ENCODE peak calls at places on chromosome X, in five cellular contexts. N, Y, X, V and A are unnamed samples. For H3K36me3, the result is how much of the 10 kb centered on the place peaks cover.

GRCh38 chrX:104135677-104136076 is 21.1 kb downstream of the SLC25A53 start:
- DNase-seq in N (no peak), Y (no peak), X (no peak), V (no peak), A (no peak)

GRCh38 chrX:68935362-68935761 is 106.5 kb downstream of the EFNB1 start:
- DNase-seq in N (no peak), Y (no peak), X (no peak), V (no peak), A (no peak)

GRCh38 chrX:11781734-11782370 is 23.8 kb downstream of the MSL3 start:
- DNase-seq in N (no peak), Y (no peak), X (no peak), V (no peak), A (no peak)

GRCh38 chrX:70969635-70970481 is 39.0 kb upstream of the SLC7A3 start:
- DNase-seq in N (no peak), Y (no peak), X (no peak), V (no peak), A (no peak)

GRCh38 chrX:134634691-134635090 is 23.6 kb downstream of the PLAC1 start:
- DNase-seq in N (no peak), Y (no peak), X (no peak), V (peak), A (no peak)

GRCh38 chrX:10203617-10204016 is 46.8 kb downstream of the CLCN4 start:
- DNase-seq in N (no peak), Y (no peak), X (no peak), V (no peak), A (no peak)

GRCh38 chrX:9825129-9825865 is 39.1 kb downstream of the SHROOM2 start:
- DNase-seq in N (no peak), Y (no peak), X (no peak), V (peak), A (no peak)

GRCh38 chrX:136176399-136176825 is 29.1 kb downstream of the FHL1 start:
- DNase-seq in N (no peak), Y (no peak), X (peak), V (peak), A (no peak)

GRCh38 chrX:54639346-54640102 is 109.5 kb downstream of the GNL3L start:
- DNase-seq in N (peak), Y (peak), X (peak), V (peak), A (peak)

GRCh38 chrX:110284159-110284558 is 33.7 kb downstream of the AMMECR1 start:
- DNase-seq in N (no peak), Y (no peak), X (no peak), V (peak), A (no peak)

GRCh38 chrX:17788439-17788838 is 51.1 kb downstream of the SCML1 start:
- DNase-seq in N (peak), Y (peak), X (no peak), V (peak), A (no peak)

GRCh38 chrX:54530358-54530900 is 410 bp downstream of the GNL3L start:
- DNase-seq in N (no peak), Y (no peak), X (no peak), V (no peak), A (no peak)

GRCh38 chrX:80808160-80808735 is 1.4 kb downstream of the BRWD3 start:
- DNase-seq in N (peak), Y (peak), X (peak), V (peak), A (peak)

GRCh38 chrX:83008415-83008814 is 499.7 kb upstream of the POU3F4 start:
- DNase-seq in N (no peak), Y (no peak), X (no peak), V (no peak), A (no peak)

GRCh38 chrX:34978171-34978570 is 35.6 kb downstream of the FAM47B start:
- DNase-seq in N (no peak), Y (no peak), X (no peak), V (no peak), A (no peak)

GRCh38 chrX:71859637-71860036 is 51.0 kb upstream of the NHSL2 start:
- DNase-seq in N (no peak), Y (no peak), X (no peak), V (peak), A (no peak)

GRCh38 chrX:67780694-67781109 is 236.9 kb downstream of the AR start:
- DNase-seq in N (peak), Y (peak), X (peak), V (peak), A (peak)

GRCh38 chrX:21745756-21746155 is 12.2 kb downstream of the SMPX start:
- DNase-seq in N (no peak), Y (no peak), X (peak), V (peak), A (no peak)

GRCh38 chrX:69277961-69278795 is 112.9 kb upstream of the PJA1 start:
- DNase-seq in N (no peak), Y (no peak), X (no peak), V (no peak), A (no peak)

GRCh38 chrX:16786791-16787735 is 797 bp downstream of the TXLNG start:
- DNase-seq in N (peak), Y (peak), X (no peak), V (peak), A (no peak)

GRCh38 chrX:71652405-71652804 is 14.9 kb upstream of the LOC101059915 start:
- DNase-seq in N (no peak), Y (no peak), X (peak), V (peak), A (no peak)

GRCh38 chrX:10098235-10098819 is 58.4 kb upstream of the CLCN4 start:
- DNase-seq in N (no peak), Y (no peak), X (no peak), V (no peak), A (no peak)

GRCh38 chrX:12991575-12991974 is 16.7 kb downstream of the TMSB4X start:
- DNase-seq in N (no peak), Y (no peak), X (no peak), V (no peak), A (no peak)

GRCh38 chrX:41381685-41382084 is 47.7 kb downstream of the DDX3X start:
- DNase-seq in N (peak), Y (no peak), X (peak), V (peak), A (no peak)

GRCh38 chrX:74178536-74178935 is 125.4 kb upstream of the ZCCHC13 start:
- DNase-seq in N (no peak), Y (no peak), X (no peak), V (no peak), A (no peak)

GRCh38 chrX:83022020-83022419 is 486.1 kb upstream of the POU3F4 start:
- DNase-seq in N (no peak), Y (no peak), X (no peak), V (no peak), A (no peak)

GRCh38 chrX:24259544-24260240 is 54.2 kb downstream of the SUPT20HL2 start:
- DNase-seq in N (no peak), Y (no peak), X (peak), V (peak), A (no peak)

GRCh38 chrX:39891781-39892180 is 206.0 kb downstream of the BCOR start:
- DNase-seq in N (no peak), Y (no peak), X (no peak), V (no peak), A (no peak)

GRCh38 chrX:21373637-21374162 is 518 bp upstream of the CNKSR2 start:
- DNase-seq in N (peak), Y (no peak), X (no peak), V (no peak), A (no peak)

GRCh38 chrX:135596495-135596894 is 76.0 kb downstream of the INTS6L start:
- DNase-seq in N (peak), Y (no peak), X (no peak), V (peak), A (no peak)

GRCh38 chrX:48897157-48897620 is 379 bp downstream of the TIMM17B start:
- DNase-seq in N (peak), Y (peak), X (peak), V (peak), A (no peak)

GRCh38 chrX:20664774-20665173 is 398.1 kb upstream of the RPS6KA3 start:
- DNase-seq in N (no peak), Y (no peak), X (no peak), V (no peak), A (no peak)

GRCh38 chrX:1598021-1598875 is 6.8 kb downstream of the AKAP17A start:
- DNase-seq in N (peak), Y (peak), X (no peak), V (no peak), A (no peak)

GRCh38 chrX:1596676-1597344 is 5.4 kb downstream of the AKAP17A start:
- DNase-seq in N (peak), Y (peak), X (no peak), V (no peak), A (no peak)

GRCh38 chrX:1595711-1596060 is 4.3 kb downstream of the AKAP17A start:
- DNase-seq in N (peak), Y (peak), X (no peak), V (no peak), A (no peak)

GRCh38 chrX:1598876-1599790 is 7.7 kb downstream of the AKAP17A start:
- DNase-seq in N (peak), Y (peak), X (no peak), V (no peak), A (no peak)

DNA sequence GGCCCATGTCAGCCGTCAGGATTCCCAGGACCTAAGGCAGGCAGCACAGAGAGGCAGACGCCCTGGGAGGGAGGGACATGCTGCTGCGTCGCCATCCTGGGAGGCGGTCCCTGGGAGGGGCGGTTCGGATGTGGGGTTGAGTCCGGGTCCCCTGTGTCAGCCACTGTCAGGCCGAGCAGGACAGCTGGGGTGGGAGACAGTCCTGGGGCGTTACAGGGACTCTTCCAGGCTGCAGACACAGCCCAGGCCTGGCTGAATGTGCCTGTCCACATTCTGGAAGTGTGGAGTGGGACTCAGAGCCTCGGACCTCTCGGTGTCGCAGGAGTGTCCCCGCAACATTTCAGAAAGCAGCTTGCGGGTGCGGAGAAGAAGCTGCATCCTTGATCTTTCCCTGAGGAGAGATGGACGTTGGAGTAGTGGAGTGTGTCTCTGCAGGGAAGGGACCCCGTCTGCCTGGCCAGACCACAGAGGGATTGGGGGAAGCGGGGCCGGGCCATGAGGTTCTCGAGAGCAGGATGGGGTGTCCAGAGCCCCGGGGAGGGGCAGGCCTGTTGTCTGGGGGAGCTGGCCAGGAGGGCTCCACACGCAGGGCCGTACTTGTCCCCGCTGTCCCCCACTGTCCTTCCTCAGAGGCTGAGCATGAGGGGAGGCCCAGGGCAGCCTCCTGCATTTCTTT is 6.1 kb downstream of the AKAP17A start:
- DNase-seq in N (peak), Y (peak), X (no peak), V (no peak), A (no peak)
- H3K36me3 ChIP-seq in N (half or more), Y (under half), X (half or more), V (under half), A (half or more)

GRCh38 chrX:115989686-115990085 is 180.9 kb upstream of the AGTR2 start:
- DNase-seq in N (no peak), Y (no peak), X (no peak), V (no peak), A (no peak)

DNA sequence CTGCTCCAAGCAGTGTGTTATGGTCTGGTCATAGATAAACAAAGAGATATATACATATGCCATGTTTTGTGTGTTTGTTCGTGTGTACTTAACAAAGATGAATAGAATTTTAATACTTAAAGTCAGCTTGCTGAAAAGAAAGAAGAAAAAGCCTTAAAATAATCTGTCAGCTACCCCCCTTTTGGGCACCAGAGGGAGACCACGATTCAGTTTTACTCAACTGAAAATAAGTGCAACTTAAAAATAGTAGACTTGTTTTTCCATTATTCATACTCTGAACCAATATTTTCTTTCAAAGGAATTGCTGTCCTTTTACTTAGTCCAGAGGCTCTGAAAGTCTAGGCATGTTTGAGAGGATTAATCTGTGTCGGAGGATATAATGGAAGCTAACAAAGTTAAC is 181.7 kb upstream of the AGTR2 start:
- DNase-seq in N (no peak), Y (no peak), X (no peak), V (no peak), A (no peak)
- TF ChIP-seq CTCF in N (peak), Y (no peak), X (no peak), V (no peak), A (no peak)

GRCh38 chrX:153719238-153719637 is 4.9 kb downstream of the BCAP31 start:
- DNase-seq in N (no peak), Y (no peak), X (no peak), V (no peak), A (no peak)
- H3K36me3 ChIP-seq in N (under half), Y (under half), X (half or more), V (under half), A (under half)

GRCh38 chrX:140697618-140698017 is 11.9 kb upstream of the LINC00632 start:
- DNase-seq in N (no peak), Y (no peak), X (no peak), V (no peak), A (no peak)
- TF ChIP-seq CTCF in N (no peak), Y (no peak), X (no peak), V (peak), A (no peak)